ENCODE peak calls at places on chromosomes 13 and 19, in nine cellular contexts. B, J, R, O, W, D, U, S and K are unnamed samples.
A peak's percentile ranks its signal among the peaks of the same experiment; 100 is the strongest.

GRCh38 chr19:51473009-51473707 is 5.2 kb upstream of the CEACAM18 start:
- DNase-seq in U (peak; percentile 89), W (peak; percentile 69), R (peak; percentile 59), O (peak; percentile 68), J (peak; percentile 94), S (peak; percentile 80), D (peak; percentile 89), B (peak; percentile 87), K (peak; percentile 72)

GRCh38 chr13:61685683-61686013 is 270.0 kb upstream of the PCDH20 start:
- DNase-seq in B (no peak), D (no peak), U (no peak), R (peak; percentile 3), W (peak; percentile 11), J (peak; percentile 25), S (no peak), O (peak; percentile 81), K (no peak)

GRCh38 chr19:7857727-7858701 is 16.2 kb downstream of the PRR36 start:
- DNase-seq in U (no peak), D (no peak), O (peak; percentile 92), R (no peak), W (no peak), B (no peak), J (no peak), S (no peak), K (no peak)

GRCh38 chr19:4519521-4520277 is 1.4 kb upstream of the PLIN4 start:
- DNase-seq in S (peak; percentile 46), U (no peak), D (no peak), B (no peak), J (no peak), O (no peak), W (no peak), R (no peak), K (no peak)

GRCh38 chr13:97287047-97287383 is 64.9 kb downstream of the MBNL2 start:
- DNase-seq in U (no peak), D (no peak), W (no peak), R (no peak), J (no peak), B (no peak), S (no peak), O (no peak), K (no peak)

GRCh38 chr13:67574320-67575233 is 344.4 kb upstream of the PCDH9 start:
- DNase-seq in W (no peak), D (no peak), R (no peak), O (peak; percentile 2), S (no peak), U (no peak), B (no peak), J (no peak), K (no peak)

GRCh38 chr19:35301961-35302360 is 10.0 kb downstream of the MAG start:
- DNase-seq in J (no peak), R (no peak), W (no peak), S (no peak), B (no peak), O (no peak), D (no peak), U (no peak), K (no peak)

GRCh38 chr19:46753420-46754155 is 7.3 kb upstream of the STRN4 start:
- DNase-seq in J (peak; percentile 68), D (no peak), W (peak; percentile 77), O (peak; percentile 70), R (no peak), S (peak; percentile 37), U (peak; percentile 67), B (no peak), K (peak; percentile 76)

GRCh38 chr19:31885280-31885853 is 460.0 kb upstream of the ZNF507 start:
- DNase-seq in R (no peak), J (no peak), D (no peak), W (no peak), U (no peak), B (no peak), S (no peak), O (no peak), K (no peak)

GRCh38 chr13:59086147-59086546 is 1077.6 kb downstream of the DIAPH3 start:
- DNase-seq in D (no peak), R (no peak), J (no peak), B (no peak), W (no peak), S (peak; percentile 29), O (no peak), U (no peak), K (no peak)

GRCh38 chr19:17749912-17750317 is 1.4 kb upstream of the FCHO1 start:
- DNase-seq in J (no peak), U (no peak), W (no peak), R (no peak), D (no peak), O (no peak), S (no peak), B (no peak), K (peak; percentile 27)

GRCh38 chr19:46495789-46496099 is at the start of gene PNMA8B:
- DNase-seq in W (peak; percentile 99), J (peak; percentile 86), R (no peak), B (no peak), S (peak; percentile 71), O (peak; percentile 95), D (no peak), U (no peak), K (no peak)

GRCh38 chr19:53871448-53871847 is 3.8 kb downstream of the MYADM start:
- DNase-seq in J (no peak), R (no peak), U (no peak), W (no peak), B (no peak), O (no peak), S (no peak), D (no peak), K (no peak)

GRCh38 chr13:72960541-72960940 is 98.3 kb upstream of the KLF5 start:
- DNase-seq in S (no peak), W (no peak), B (no peak), R (no peak), J (no peak), O (no peak), U (no peak), D (no peak), K (no peak)

GRCh38 chr19:47762615-47763308 is 15.7 kb upstream of the SELENOW start:
- DNase-seq in D (no peak), O (no peak), U (no peak), S (peak; percentile 59), W (no peak), R (no peak), J (no peak), B (no peak), K (no peak)

GRCh38 chr13:99949657-99950413 is 21.7 kb downstream of the ZIC5 start:
- DNase-seq in O (no peak), J (peak; percentile 64), S (no peak), B (no peak), U (no peak), W (no peak), D (no peak), R (no peak), K (no peak)
- H3K27ac ChIP-seq in O (no peak overlapping the region), J (no peak overlapping the region), S (no peak overlapping the region), B (no peak overlapping the region), U (no peak overlapping the region), W (no peak overlapping the region), D (no peak overlapping the region), R (no peak overlapping the region), K (no peak overlapping the region)

GRCh38 chr19:30224689-30225606 is 147.2 kb upstream of the ZNF536 start:
- DNase-seq in O (peak; percentile 30), W (peak; percentile 84), U (no peak), R (no peak), D (no peak), B (no peak), S (peak; percentile 6), J (peak; percentile 60), K (no peak)
- H3K27ac ChIP-seq in O (no peak overlapping the region), W (peak overlapping the region; percentile 94), U (no peak overlapping the region), R (no peak overlapping the region), D (no peak overlapping the region), B (no peak overlapping the region), S (no peak overlapping the region), J (peak overlapping the region; percentile 72), K (no peak overlapping the region)

GRCh38 chr13:98979012-98979411 is 1.1 kb upstream of the DOCK9 start:
- DNase-seq in S (no peak), O (no peak), J (no peak), W (no peak), U (no peak), D (no peak), R (no peak), B (no peak), K (no peak)

GRCh38 chr13:98977568-98978270 is at the start of gene DOCK9:
- DNase-seq in J (peak; percentile 79), B (no peak), O (peak; percentile 57), R (no peak), W (no peak), S (peak; percentile 81), D (peak; percentile 80), U (no peak), K (no peak)

GRCh38 chr13:98976338-98976737 is 1.5 kb downstream of the DOCK9 start:
- DNase-seq in B (no peak), J (no peak), O (no peak), D (no peak), S (peak; percentile 59), U (no peak), W (no peak), R (no peak), K (no peak)

GRCh38 chr13:98976941-98977340 is 923 bp downstream of the DOCK9 start:
- DNase-seq in U (no peak), O (no peak), R (no peak), B (no peak), J (no peak), W (no peak), S (peak; percentile 48), D (no peak), K (no peak)

GRCh38 chr13:98978280-98978679 is 416 bp upstream of the DOCK9 start:
- DNase-seq in B (no peak), J (no peak), U (no peak), S (peak; percentile 39), O (no peak), D (no peak), W (no peak), R (peak; percentile 15), K (no peak)
- H3K27ac ChIP-seq in B (peak overlapping the region; percentile 75), J (no peak overlapping the region), U (no peak overlapping the region), S (peak overlapping the region; percentile 78), O (no peak overlapping the region), D (peak overlapping the region; percentile 72), W (no peak overlapping the region), R (no peak overlapping the region), K (no peak overlapping the region)

GRCh38 chr13:99085139-99085845 is 107.4 kb upstream of the DOCK9 start:
- DNase-seq in J (peak; percentile 29), B (no peak), D (no peak), U (no peak), S (no peak), O (peak; percentile 40), R (no peak), W (no peak), K (peak; percentile 24)

GRCh38 chr13:99087130-99087953 is 109.5 kb upstream of the DOCK9 start:
- DNase-seq in D (peak; percentile 88), U (peak; percentile 90), B (peak; percentile 94), R (peak; percentile 71), S (peak; percentile 86), O (peak; percentile 94), W (peak; percentile 98), J (peak; percentile 95), K (peak; percentile 91)

GRCh38 chr13:99086869-99087129 is 108.9 kb upstream of the DOCK9 start:
- DNase-seq in W (no peak), U (peak; percentile 36), D (no peak), O (peak; percentile 41), B (no peak), S (no peak), J (no peak), R (no peak), K (peak; percentile 30)

GRCh38 chr13:99086149-99086868 is 108.4 kb upstream of the DOCK9 start:
- DNase-seq in D (no peak), O (peak; percentile 48), J (peak; percentile 44), R (no peak), B (no peak), U (peak; percentile 49), S (peak; percentile 58), W (peak; percentile 86), K (peak; percentile 76)

GRCh38 chr13:99085846-99086148 is 107.9 kb upstream of the DOCK9 start:
- DNase-seq in B (no peak), J (no peak), U (no peak), D (no peak), R (no peak), W (no peak), S (no peak), O (no peak), K (no peak)
- H3K27ac ChIP-seq in B (peak overlapping the region; percentile 93), J (peak overlapping the region; percentile 28), U (peak overlapping the region; percentile 91), D (peak overlapping the region; percentile 71), R (peak overlapping the region; percentile 74), W (no peak overlapping the region), S (no peak overlapping the region), O (no peak overlapping the region), K (no peak overlapping the region)